ENCODE peak calls at places on chromosomes 13 and 19, in four cellular contexts. One of them, this sample, is unnamed. For H3K36me3, the result is how much of the 10 kb centered on the place peaks cover.

GRCh38 chr13:75785130-75785529 is 149.0 kb downstream of the LMO7 start:
- DNase-seq in K562: no peak
- DNase-seq in CD8-positive, alpha-beta T cell: no peak
- DNase-seq in cardiac muscle cell: no peak
- DNase-seq in this sample: no peak

GRCh38 chr19:18939922-18940775 is 868 bp downstream of the HOMER3 start:
- DNase-seq in K562: no peak
- DNase-seq in CD8-positive, alpha-beta T cell: no peak
- DNase-seq in cardiac muscle cell: peak
- DNase-seq in this sample: no peak

GRCh38 chr13:33261426-33262068 is 24.0 kb downstream of the STARD13 start:
- DNase-seq in K562: no peak
- DNase-seq in CD8-positive, alpha-beta T cell: no peak
- DNase-seq in cardiac muscle cell: no peak
- DNase-seq in this sample: no peak

GRCh38 chr13:35987572-35988513 is 143.3 kb downstream of the DCLK1 start:
- DNase-seq in K562: no peak
- DNase-seq in CD8-positive, alpha-beta T cell: no peak
- DNase-seq in cardiac muscle cell: no peak
- DNase-seq in this sample: no peak

GRCh38 chr19:48565090-48565489 is 13.1 kb downstream of the SULT2B1 start:
- DNase-seq in K562: no peak
- DNase-seq in CD8-positive, alpha-beta T cell: no peak
- DNase-seq in cardiac muscle cell: no peak
- DNase-seq in this sample: no peak

GRCh38 chr19:41851456-41851855 is 6.6 kb downstream of the DMRTC2 start:
- DNase-seq in K562: no peak
- DNase-seq in CD8-positive, alpha-beta T cell: no peak
- DNase-seq in cardiac muscle cell: no peak
- DNase-seq in this sample: no peak

GRCh38 chr19:13154241-13154778 is 4.1 kb downstream of the IER2 start:
- DNase-seq in K562: peak
- DNase-seq in CD8-positive, alpha-beta T cell: peak
- DNase-seq in cardiac muscle cell: peak
- DNase-seq in this sample: peak

GRCh38 chr13:94261163-94261562 is 218.3 kb downstream of the DCT start:
- DNase-seq in K562: no peak
- DNase-seq in CD8-positive, alpha-beta T cell: no peak
- DNase-seq in cardiac muscle cell: no peak
- DNase-seq in this sample: no peak

GRCh38 chr19:46288896-46289588 is 7.8 kb upstream of the HIF3A start:
- DNase-seq in K562: no peak
- DNase-seq in CD8-positive, alpha-beta T cell: no peak
- DNase-seq in cardiac muscle cell: peak
- DNase-seq in this sample: peak

GRCh38 chr19:41563847-41564514 is 12.0 kb upstream of the CEACAM21 start:
- DNase-seq in K562: no peak
- DNase-seq in CD8-positive, alpha-beta T cell: peak
- DNase-seq in cardiac muscle cell: no peak
- DNase-seq in this sample: no peak

GRCh38 chr13:110263906-110264305 is 43.1 kb downstream of the COL4A1 start:
- DNase-seq in K562: no peak
- DNase-seq in CD8-positive, alpha-beta T cell: no peak
- DNase-seq in cardiac muscle cell: no peak
- DNase-seq in this sample: no peak

DNA sequence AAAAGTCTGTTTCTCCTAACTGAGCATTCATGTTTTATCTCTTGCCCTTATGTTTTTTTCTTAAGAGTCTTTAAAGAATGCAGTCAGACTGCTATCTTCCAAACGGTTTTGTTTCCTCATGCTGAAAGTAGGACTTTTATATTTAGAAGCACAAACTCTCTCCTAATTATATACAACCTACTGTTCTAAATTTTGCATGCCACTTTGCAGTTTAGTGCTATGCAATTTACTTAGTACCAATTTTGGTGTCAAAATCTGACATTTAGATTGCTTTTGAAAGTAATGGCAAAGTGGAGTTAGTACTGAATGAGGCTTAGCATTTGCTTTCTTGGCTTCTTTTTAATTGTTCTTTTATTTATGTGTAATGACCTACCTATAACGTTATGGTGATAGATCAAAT is 55.2 kb upstream of the PCDH20 start:
- DNase-seq in K562: no peak
- DNase-seq in CD8-positive, alpha-beta T cell: no peak
- DNase-seq in cardiac muscle cell: no peak
- DNase-seq in this sample: no peak
- H3K36me3 ChIP-seq in K562: under half
- H3K36me3 ChIP-seq in CD8-positive, alpha-beta T cell: under half
- H3K36me3 ChIP-seq in cardiac muscle cell: under half
- H3K36me3 ChIP-seq in this sample: under half

DNA sequence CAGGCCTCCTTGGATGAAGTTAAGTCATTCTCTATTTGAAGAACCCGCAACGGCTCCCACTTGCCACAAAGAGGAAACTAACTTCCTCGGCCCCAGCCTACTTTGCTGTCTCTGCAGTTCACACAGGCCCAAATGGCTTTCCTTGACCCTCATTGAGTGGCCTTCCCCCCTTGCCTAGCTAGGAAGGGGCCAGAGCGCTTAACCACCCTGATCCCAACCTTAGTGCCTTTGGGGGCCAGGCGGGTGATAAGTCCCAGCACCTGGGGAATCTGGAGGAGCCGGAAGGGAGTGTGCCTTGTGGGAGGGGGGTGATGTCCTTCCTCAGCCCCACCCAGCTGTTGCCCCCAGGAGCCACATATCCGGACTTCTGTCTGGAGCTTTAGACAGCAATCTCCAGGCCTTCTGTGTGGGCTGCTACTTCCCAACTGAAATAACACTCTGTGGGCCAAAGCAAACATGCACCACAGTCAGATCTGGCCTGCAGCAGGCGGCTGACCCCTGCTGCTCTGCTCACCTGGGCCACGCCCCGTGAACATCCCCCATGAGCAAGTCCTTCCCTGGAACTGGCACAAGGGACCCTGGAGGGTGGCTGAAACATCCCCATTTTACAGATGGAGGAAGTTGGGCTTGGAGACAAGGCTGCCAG is 10.5 kb downstream of the NECTIN2 start:
- DNase-seq in K562: peak
- DNase-seq in CD8-positive, alpha-beta T cell: no peak
- DNase-seq in cardiac muscle cell: no peak
- DNase-seq in this sample: no peak
- H3K36me3 ChIP-seq in K562: under half
- H3K36me3 ChIP-seq in CD8-positive, alpha-beta T cell: under half
- H3K36me3 ChIP-seq in cardiac muscle cell: under half
- H3K36me3 ChIP-seq in this sample: under half

GRCh38 chr19:3148503-3148902 is 12.7 kb downstream of the GNA15 start:
- DNase-seq in K562: no peak
- DNase-seq in CD8-positive, alpha-beta T cell: no peak
- DNase-seq in cardiac muscle cell: no peak
- DNase-seq in this sample: no peak
- H3K36me3 ChIP-seq in K562: under half
- H3K36me3 ChIP-seq in CD8-positive, alpha-beta T cell: under half
- H3K36me3 ChIP-seq in cardiac muscle cell: under half
- H3K36me3 ChIP-seq in this sample: under half

GRCh38 chr19:55685776-55686175 is 10.8 kb downstream of the EPN1 start:
- DNase-seq in K562: no peak
- DNase-seq in CD8-positive, alpha-beta T cell: no peak
- DNase-seq in cardiac muscle cell: no peak
- DNase-seq in this sample: no peak

GRCh38 chr19:55687281-55688172 is 12.5 kb downstream of the EPN1 start:
- DNase-seq in K562: peak
- DNase-seq in CD8-positive, alpha-beta T cell: no peak
- DNase-seq in cardiac muscle cell: no peak
- DNase-seq in this sample: no peak

GRCh38 chr19:55686311-55687050 is 11.5 kb downstream of the EPN1 start:
- DNase-seq in K562: no peak
- DNase-seq in CD8-positive, alpha-beta T cell: no peak
- DNase-seq in cardiac muscle cell: no peak
- DNase-seq in this sample: no peak

GRCh38 chr19:55683449-55684261 is 8.6 kb downstream of the EPN1 start:
- DNase-seq in K562: no peak
- DNase-seq in CD8-positive, alpha-beta T cell: no peak
- DNase-seq in cardiac muscle cell: no peak
- DNase-seq in this sample: no peak

DNA sequence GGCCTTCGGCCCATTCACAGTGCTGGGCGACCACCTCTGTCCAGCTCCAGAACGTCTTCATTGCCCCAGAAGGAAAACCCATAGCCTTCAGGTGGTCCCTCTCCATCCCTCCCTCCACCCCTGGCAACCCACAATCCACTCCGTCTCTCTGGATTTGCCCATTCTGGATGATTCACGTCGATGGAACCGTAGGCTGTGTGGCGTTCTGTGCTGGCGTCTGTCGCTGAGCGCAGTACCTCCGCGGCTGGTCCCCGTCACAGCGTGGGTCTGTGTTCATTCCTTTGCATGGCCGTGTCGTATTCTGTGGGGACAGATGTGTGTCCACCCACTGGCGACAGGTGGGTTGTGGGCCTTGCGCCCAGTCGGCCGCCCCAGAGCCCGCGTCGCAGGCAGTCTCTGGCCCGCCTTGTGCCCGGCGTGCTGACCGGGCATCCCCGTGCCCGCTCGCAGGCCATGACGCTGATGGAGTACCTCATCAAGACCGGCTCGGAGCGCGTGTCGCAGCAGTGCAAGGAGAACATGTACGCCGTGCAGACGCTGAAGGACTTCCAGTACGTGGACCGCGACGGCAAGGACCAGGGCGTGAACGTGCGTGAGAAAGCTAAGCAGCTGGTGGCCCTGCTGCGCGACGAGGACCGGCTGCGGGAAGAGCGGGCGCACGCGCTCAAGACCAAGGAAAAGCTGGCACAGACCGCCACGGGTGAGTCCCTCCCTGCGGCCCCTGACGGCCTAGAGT is 10.1 kb downstream of the EPN1 start:
- DNase-seq in K562: no peak
- DNase-seq in CD8-positive, alpha-beta T cell: no peak
- DNase-seq in cardiac muscle cell: no peak
- DNase-seq in this sample: peak
- H3K36me3 ChIP-seq in K562: half or more
- H3K36me3 ChIP-seq in CD8-positive, alpha-beta T cell: under half
- H3K36me3 ChIP-seq in cardiac muscle cell: under half
- H3K36me3 ChIP-seq in this sample: half or more

DNA sequence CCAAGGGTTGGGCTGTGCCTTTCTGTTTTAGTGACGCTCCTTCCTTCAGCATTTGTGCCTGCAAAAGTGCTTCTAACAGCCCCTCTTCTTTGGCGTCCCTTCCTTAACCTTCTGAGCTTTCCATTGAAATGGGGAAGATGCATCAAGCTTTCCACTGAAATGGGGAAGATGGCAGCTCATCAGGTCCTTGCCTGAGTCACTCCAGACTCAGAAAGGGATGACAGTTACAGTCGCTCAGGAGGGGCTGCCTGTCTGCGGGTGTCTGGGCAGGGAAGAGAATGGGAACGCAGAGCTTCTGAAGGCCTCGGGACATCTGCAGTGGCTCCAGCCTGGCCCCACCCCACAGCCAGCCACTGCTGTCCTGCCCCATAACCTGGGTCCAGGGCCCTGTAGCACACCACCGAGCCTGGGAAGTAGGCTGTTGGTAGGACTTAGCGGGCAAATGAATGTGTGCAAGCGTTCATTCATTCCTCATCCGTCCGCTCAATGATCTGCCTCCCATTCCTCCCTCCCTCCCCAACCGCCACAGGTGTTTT is 9.8 kb downstream of the AP1M1 start:
- DNase-seq in K562: no peak
- DNase-seq in CD8-positive, alpha-beta T cell: no peak
- DNase-seq in cardiac muscle cell: no peak
- DNase-seq in this sample: no peak
- H3K36me3 ChIP-seq in K562: under half
- H3K36me3 ChIP-seq in CD8-positive, alpha-beta T cell: under half
- H3K36me3 ChIP-seq in cardiac muscle cell: under half
- H3K36me3 ChIP-seq in this sample: half or more

GRCh38 chr19:35013047-35013819 is 13.1 kb downstream of the GRAMD1A start:
- DNase-seq in K562: peak
- DNase-seq in CD8-positive, alpha-beta T cell: peak
- DNase-seq in cardiac muscle cell: peak
- DNase-seq in this sample: peak
- H3K36me3 ChIP-seq in K562: half or more
- H3K36me3 ChIP-seq in CD8-positive, alpha-beta T cell: under half
- H3K36me3 ChIP-seq in cardiac muscle cell: under half
- H3K36me3 ChIP-seq in this sample: half or more

DNA sequence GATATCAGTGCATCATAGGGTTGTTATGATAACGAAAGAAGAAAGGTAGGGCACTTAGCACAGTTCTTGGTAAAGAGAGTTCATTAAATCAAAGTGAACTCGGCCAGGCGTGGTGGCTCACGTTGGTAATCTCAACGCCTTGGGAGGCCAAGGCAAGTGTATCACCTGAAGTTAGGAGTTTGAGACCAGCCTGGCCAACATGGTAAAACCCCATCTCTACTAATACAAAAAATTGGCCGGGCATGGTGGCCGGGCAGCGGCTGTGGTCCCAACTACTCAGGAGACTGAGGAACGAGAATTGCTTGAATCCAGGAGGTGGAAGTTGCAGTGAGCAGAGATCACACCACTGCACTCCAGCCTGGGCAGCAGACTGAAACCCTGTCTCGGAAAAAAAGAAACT is 19.1 kb downstream of the PSPC1 start:
- DNase-seq in K562: no peak
- DNase-seq in CD8-positive, alpha-beta T cell: no peak
- DNase-seq in cardiac muscle cell: no peak
- DNase-seq in this sample: no peak
- H3K36me3 ChIP-seq in K562: half or more
- H3K36me3 ChIP-seq in CD8-positive, alpha-beta T cell: under half
- H3K36me3 ChIP-seq in cardiac muscle cell: under half
- H3K36me3 ChIP-seq in this sample: half or more

DNA sequence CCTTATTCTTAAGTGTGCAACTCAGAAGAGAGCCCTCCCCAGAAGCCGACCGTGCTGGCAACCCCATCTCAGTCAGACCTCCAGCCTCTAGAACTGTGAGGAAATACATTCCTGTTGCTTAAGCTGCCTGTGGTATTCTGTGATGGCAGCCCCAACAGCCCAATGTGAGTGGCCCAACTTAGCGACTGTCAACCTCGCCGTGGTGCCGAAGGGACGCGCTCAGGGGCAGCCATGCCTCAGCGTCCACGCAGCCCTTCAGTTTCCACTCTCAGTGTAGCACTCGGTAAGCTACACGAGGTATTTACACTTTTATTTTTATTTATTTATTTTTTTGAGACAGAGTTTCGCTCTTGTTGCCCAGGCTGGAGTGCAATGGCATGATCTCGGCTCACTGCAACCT is 18.4 kb downstream of the PROZ start:
- DNase-seq in K562: no peak
- DNase-seq in CD8-positive, alpha-beta T cell: no peak
- DNase-seq in cardiac muscle cell: no peak
- DNase-seq in this sample: no peak
- H3K36me3 ChIP-seq in K562: half or more
- H3K36me3 ChIP-seq in CD8-positive, alpha-beta T cell: under half
- H3K36me3 ChIP-seq in cardiac muscle cell: under half
- H3K36me3 ChIP-seq in this sample: half or more

DNA sequence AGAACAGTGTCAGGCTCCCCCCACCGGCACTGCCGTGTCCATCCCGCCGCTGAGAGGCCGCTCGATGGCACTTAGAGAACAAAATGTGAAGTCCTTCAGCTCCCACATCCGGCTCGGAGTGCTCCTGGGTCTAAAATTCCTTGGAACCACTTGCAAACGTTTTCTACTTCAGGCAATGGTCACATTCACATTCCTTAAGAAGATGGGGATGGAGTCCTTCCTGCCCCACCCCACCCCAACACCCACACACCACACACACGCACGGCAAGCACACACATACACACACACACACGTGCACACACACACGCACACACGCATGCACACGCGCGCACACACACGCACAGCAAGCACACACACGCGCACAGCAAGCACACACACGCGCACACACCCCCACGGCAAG is 83.4 kb downstream of the SOX1 start:
- DNase-seq in K562: no peak
- DNase-seq in CD8-positive, alpha-beta T cell: no peak
- DNase-seq in cardiac muscle cell: peak
- DNase-seq in this sample: no peak
- H3K36me3 ChIP-seq in K562: under half
- H3K36me3 ChIP-seq in CD8-positive, alpha-beta T cell: under half
- H3K36me3 ChIP-seq in cardiac muscle cell: under half
- H3K36me3 ChIP-seq in this sample: under half

This sample was measured in BE2C.